ENCODE peak calls at places on chromosomes 13 and 19, in five cellular contexts. U is HFFc6, A is right atrium auricular region, V is mucosa of descending colon, E is choroid plexus epithelial cell. K is an unnamed sample.

GRCh38 chr13:64648293-64648692 is 2581.8 kb downstream of the PCDH9 start:
- DNase-seq in E (no peak), A (no peak), U (no peak), V (no peak), K (no peak)

GRCh38 chr19:6967962-6968361 is 53.3 kb downstream of the MBD3L2B start:
- DNase-seq in E (no peak), A (no peak), V (no peak), U (no peak), K (no peak)

GRCh38 chr19:9597027-9597426 is 12.7 kb upstream of the ZNF121 start:
- DNase-seq in A (no peak), U (peak), E (peak), V (no peak), K (no peak)

GRCh38 chr13:65911546-65912193 is 1318.5 kb downstream of the PCDH9 start:
- DNase-seq in A (no peak), U (no peak), V (no peak), E (no peak), K (no peak)

GRCh38 chr13:27853871-27854270 is 61.6 kb downstream of the GSX1 start:
- DNase-seq in U (peak), V (no peak), A (no peak), E (no peak), K (no peak)

GRCh38 chr19:41930926-41931592 is 2.8 kb upstream of the ERFL start:
- DNase-seq in V (no peak), U (no peak), E (no peak), A (no peak), K (no peak)

GRCh38 chr19:6740589-6741348 is 1.3 kb downstream of the TRIP10 start:
- DNase-seq in A (peak), U (no peak), V (peak), E (no peak), K (no peak)

GRCh38 chr13:113831061-113831460 is 32.8 kb downstream of the GAS6 start:
- DNase-seq in A (no peak), U (no peak), E (no peak), V (no peak), K (no peak)

GRCh38 chr13:62910541-62910940 is 1494.9 kb upstream of the PCDH20 start:
- DNase-seq in V (no peak), A (no peak), U (no peak), E (no peak), K (no peak)

GRCh38 chr13:109938255-109938936 is 152.0 kb upstream of the IRS2 start:
- DNase-seq in U (peak), E (peak), A (no peak), V (no peak), K (peak)

GRCh38 chr19:34788074-34788473 is 15.1 kb upstream of the ZNF599 start:
- DNase-seq in V (no peak), A (no peak), U (no peak), E (no peak), K (no peak)

GRCh38 chr13:51628059-51628852 is 44.0 kb downstream of the WDFY2 start:
- DNase-seq in A (no peak), E (no peak), V (no peak), U (no peak), K (no peak)

GRCh38 chr19:5059191-5059579 is 90.3 kb downstream of the KDM4B start:
- DNase-seq in E (no peak), A (no peak), U (no peak), V (no peak), K (no peak)

GRCh38 chr13:35157143-35157755 is 215.2 kb downstream of the NBEA start:
- DNase-seq in U (peak), V (no peak), A (no peak), E (peak), K (peak)

GRCh38 chr13:44726214-44726613 is 150.1 kb upstream of the TSC22D1 start:
- DNase-seq in U (peak), A (no peak), V (no peak), E (peak), K (no peak)

GRCh38 chr13:35499131-35500051 is 22.9 kb upstream of the MAB21L1 start:
- DNase-seq in V (no peak), A (no peak), U (no peak), E (no peak), K (no peak)

GRCh38 chr19:29548483-29549085 is 22.8 kb downstream of the VSTM2B start:
- DNase-seq in U (no peak), V (no peak), A (no peak), E (no peak), K (no peak)

GRCh38 chr13:73776137-73776785 is 357.9 kb downstream of the KLF12 start:
- DNase-seq in V (no peak), E (no peak), A (no peak), U (no peak), K (no peak)

GRCh38 chr13:30045916-30046704 is 195.7 kb upstream of the UBL3 start:
- DNase-seq in V (no peak), E (peak), A (no peak), U (peak), K (peak)

GRCh38 chr19:41323430-41324125 is 13.6 kb downstream of the CCDC97 start:
- DNase-seq in E (peak), U (peak), A (peak), V (peak), K (no peak)

GRCh38 chr13:68970532-68970931 is 1137.1 kb upstream of the ATXN8OS start:
- DNase-seq in V (no peak), A (no peak), E (no peak), U (no peak), K (no peak)

GRCh38 chr13:113005997-113006396 is 37.0 kb downstream of the MCF2L start:
- DNase-seq in A (no peak), V (no peak), U (no peak), E (no peak), K (no peak)

GRCh38 chr19:15934332-15935078 is at the start of gene CYP4F11:
- DNase-seq in E (no peak), U (no peak), V (peak), A (no peak), K (peak)

GRCh38 chr13:23558675-23559536 is 11.3 kb upstream of the TNFRSF19 start:
- DNase-seq in E (peak), A (peak), U (peak), V (no peak), K (no peak)

GRCh38 chr19:46764817-46765291 is 18.6 kb upstream of the STRN4 start:
- DNase-seq in V (peak), A (no peak), E (no peak), U (no peak), K (no peak)

GRCh38 chr13:112324121-112324520 is 52.0 kb upstream of the SPACA7 start:
- DNase-seq in U (no peak), E (no peak), V (no peak), A (no peak), K (no peak)

GRCh38 chr19:1213391-1214286 is 8.1 kb downstream of the STK11 start:
- DNase-seq in E (peak), U (peak), V (peak), A (peak), K (peak)

GRCh38 chr13:20231839-20232555 is at the start of gene GJB6:
- DNase-seq in U (no peak), V (peak), E (no peak), A (no peak), K (no peak)
- TF ChIP-seq CTCF in U (no peak), V (no peak), E (no peak), A (no peak), K (peak)

GRCh38 chr19:37306383-37306963 is 64.4 kb upstream of the ZNF527 start:
- DNase-seq in A (no peak), U (no peak), E (no peak), V (no peak), K (no peak)

GRCh38 chr19:37313335-37313627 is 57.6 kb upstream of the ZNF527 start:
- DNase-seq in A (no peak), U (no peak), E (no peak), V (no peak), K (no peak)

GRCh38 chr19:37304190-37304883 is 66.6 kb upstream of the ZNF527 start:
- DNase-seq in E (no peak), A (no peak), U (no peak), V (peak), K (no peak)

GRCh38 chr19:37304884-37305255 is 66.0 kb upstream of the ZNF527 start:
- DNase-seq in V (no peak), U (no peak), A (no peak), E (no peak), K (no peak)

DNA sequence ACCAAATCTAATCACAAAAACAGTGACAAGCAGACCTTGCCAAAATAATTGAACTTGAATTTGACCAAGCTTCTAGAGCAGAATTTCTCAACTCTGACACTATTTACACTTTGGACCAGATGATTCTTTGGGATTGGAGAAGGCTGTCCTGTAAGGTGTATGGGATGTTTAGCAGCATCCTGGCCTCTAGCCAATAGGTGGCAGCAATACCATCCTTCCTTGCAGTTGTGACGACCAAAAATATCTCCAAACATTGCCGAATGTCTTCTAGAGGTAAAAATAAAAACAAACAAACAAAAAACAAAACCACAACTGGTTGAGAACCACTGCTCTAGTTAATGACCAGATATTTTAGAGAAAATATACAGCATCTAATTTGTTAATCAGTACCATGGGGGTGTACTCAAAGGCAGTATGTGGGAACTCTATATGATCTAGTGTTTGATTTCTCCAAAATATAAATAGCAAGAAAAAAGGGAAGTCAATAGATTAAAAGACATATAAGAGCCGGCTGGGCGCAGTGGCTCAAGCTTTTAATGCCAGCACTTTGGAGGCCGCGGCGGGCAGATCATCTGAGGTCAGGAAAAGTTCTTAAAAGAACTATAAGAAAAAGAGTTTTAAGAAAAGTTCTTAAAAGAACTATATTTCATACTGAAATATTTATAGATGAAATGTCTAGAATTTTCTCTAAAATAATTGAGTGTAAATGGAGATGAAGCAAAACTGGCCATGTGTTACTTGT is 60.9 kb upstream of the ZNF527 start:
- DNase-seq in A (no peak), U (no peak), E (no peak), V (no peak), K (no peak)
- TF ChIP-seq CTCF in A (no peak), U (no peak), E (no peak), V (no peak), K (no peak)

GRCh38 chr13:72290962-72291681 is 424.1 kb upstream of the DACH1 start:
- DNase-seq in A (no peak), V (no peak), U (peak), E (peak), K (no peak)
- TF ChIP-seq CTCF in A (no peak), V (no peak), U (no peak), E (peak), K (no peak)

DNA sequence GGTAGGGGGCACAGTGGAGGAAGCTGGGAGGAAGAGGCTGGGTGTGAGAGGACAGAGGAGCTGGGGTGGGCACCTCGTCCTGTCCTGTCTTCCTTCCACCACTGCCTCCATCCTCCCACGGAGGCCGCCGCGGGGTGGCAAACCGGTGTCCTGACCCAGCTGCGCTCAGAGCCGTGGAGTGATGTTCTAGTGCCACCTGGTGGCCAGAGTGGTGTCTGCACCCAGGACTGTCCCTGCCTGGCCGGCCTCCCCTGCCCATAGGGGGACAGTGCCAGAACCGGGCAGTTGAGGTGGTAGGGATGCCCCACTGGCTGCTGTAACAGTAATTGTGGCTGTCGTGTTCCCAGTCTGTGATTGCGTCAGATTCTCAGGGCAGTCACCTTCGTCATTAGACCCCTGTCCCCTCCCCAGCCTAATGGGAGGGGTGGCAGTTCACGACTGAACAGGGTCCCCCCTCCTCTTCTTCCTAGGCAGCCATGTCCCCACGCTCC is 11.1 kb upstream of the ARRDC2 start:
- DNase-seq in U (peak), E (peak), A (peak), V (peak), K (peak)
- TF ChIP-seq CTCF in U (peak), E (peak), A (peak), V (peak), K (peak)

GRCh38 chr13:20305587-20305986 is 73.5 kb upstream of the GJB6 start:
- DNase-seq in V (no peak), U (no peak), A (no peak), E (no peak), K (no peak)
- TF ChIP-seq CTCF in V (no peak), U (peak), A (no peak), E (no peak), K (no peak)

GRCh38 chr19:51259348-51260245 is 8.7 kb downstream of the SIGLECL1 start:
- DNase-seq in V (no peak), E (peak), U (peak), A (no peak), K (peak)
- TF ChIP-seq CTCF in V (no peak), E (peak), U (peak), A (peak), K (peak)

DNA sequence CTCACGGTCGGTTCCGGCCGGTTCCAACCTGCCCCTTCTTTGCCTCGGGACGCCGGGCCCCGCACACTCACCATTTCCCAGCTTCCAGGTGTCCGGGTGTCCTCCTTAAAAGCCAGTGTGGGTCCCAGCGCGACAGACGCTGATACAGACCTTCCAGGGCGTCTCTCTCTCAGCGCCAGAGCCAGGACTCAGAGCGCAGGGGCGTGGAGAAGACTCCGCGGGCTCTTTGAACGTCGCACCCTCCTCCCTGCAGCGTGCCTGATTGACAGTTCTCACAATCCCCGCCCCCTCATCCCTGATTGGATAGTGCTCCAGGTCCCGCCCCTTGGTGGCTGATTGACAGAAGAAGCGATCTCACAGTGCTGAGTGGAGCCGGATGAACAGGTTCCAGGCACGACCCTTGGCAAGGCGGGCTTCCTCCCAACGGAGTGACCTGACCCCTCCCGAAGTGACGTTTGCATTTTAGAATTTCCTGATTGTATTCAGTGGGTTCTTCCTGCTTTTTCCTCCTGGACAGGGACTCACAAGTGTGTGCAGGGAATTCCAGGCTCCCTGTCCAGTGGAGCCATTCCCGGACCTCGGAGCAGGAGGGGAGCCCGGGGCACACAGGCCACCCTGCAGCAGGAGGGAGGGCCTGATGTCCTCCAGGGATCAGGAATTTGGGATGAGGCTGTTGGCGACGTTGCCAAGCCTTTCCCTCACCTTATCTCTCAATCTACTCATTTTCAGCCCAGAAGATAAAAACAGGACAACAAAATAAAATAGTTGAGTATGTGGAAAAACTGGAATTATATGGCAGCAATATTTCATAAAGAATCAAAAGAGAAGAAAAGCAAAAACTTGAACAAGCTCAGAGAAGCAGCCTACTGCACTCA is at the start of gene ZNF823:
- DNase-seq in U (peak), E (peak), A (peak), V (peak), K (peak)
- TF ChIP-seq CTCF in U (no peak), E (no peak), A (no peak), V (no peak), K (no peak)

GRCh38 chr19:3760871-3761361 is 576 bp downstream of the APBA3 start:
- DNase-seq in E (peak), A (no peak), U (no peak), V (no peak), K (no peak)
- TF ChIP-seq CTCF in E (no peak), A (no peak), U (no peak), V (no peak), K (no peak)

GRCh38 chr19:54172764-54173699 is at the start of gene TMC4:
- DNase-seq in A (no peak), E (peak), V (peak), U (no peak), K (peak)
- TF ChIP-seq CTCF in A (no peak), E (no peak), V (peak), U (peak), K (peak)

K was measured in LNCaP clone FGC.